ENCODE peak calls at places on chromosomes 13 and 19, in seven cellular contexts. P is DND-41, N is progenitor cell of endocrine pancreas, T is fibroblast of pulmonary artery, H is neural crest cell, I is foreskin fibroblast, B is PC-3. A is an unnamed sample.

GRCh38 chr19:13962738-13963602 is 10.7 kb downstream of the DCAF15 start:
- DNase-seq in I (peak; percentile 36), H (no peak), P (no peak), B (no peak), T (peak; percentile 47), N (no peak), A (no peak)

GRCh38 chr19:1112254-1113208 is 8.7 kb downstream of the GPX4 start:
- DNase-seq in B (no peak), H (no peak), I (no peak), N (no peak), P (no peak), T (no peak), A (no peak)

GRCh38 chr19:28466107-28467045 is 746.6 kb downstream of the UQCRFS1 start:
- DNase-seq in T (peak; percentile 60), I (peak; percentile 63), N (peak; percentile 61), H (peak; percentile 78), B (peak; percentile 19), P (peak; percentile 77), A (peak; percentile 43)

GRCh38 chr19:1141944-1142343 is 32.1 kb downstream of the SBNO2 start:
- DNase-seq in I (no peak), P (no peak), N (no peak), H (no peak), T (no peak), B (no peak), A (no peak)

GRCh38 chr13:65555973-65556372 is 1674.2 kb downstream of the PCDH9 start:
- DNase-seq in N (no peak), I (no peak), H (no peak), B (no peak), P (no peak), T (no peak), A (no peak)

GRCh38 chr13:21106089-21106488 is 44.7 kb upstream of the LATS2 start:
- DNase-seq in H (no peak), I (peak; percentile 71), B (peak; percentile 40), P (no peak), T (peak; percentile 35), N (no peak), A (no peak)

GRCh38 chr19:17687857-17688784 is at the start of gene UNC13A:
- DNase-seq in H (peak; percentile 78), B (no peak), N (peak; percentile 81), P (no peak), I (peak; percentile 73), T (peak; percentile 48), A (peak; percentile 82)

GRCh38 chr13:48730971-48731658 is 77.4 kb downstream of the CYSLTR2 start:
- DNase-seq in H (no peak), B (peak; percentile 44), N (no peak), I (peak; percentile 59), P (no peak), T (peak; percentile 83), A (no peak)

GRCh38 chr19:38070573-38070972 is 153.4 kb downstream of the DPF1 start:
- DNase-seq in H (no peak), I (peak; percentile 67), B (peak; percentile 70), T (peak; percentile 60), P (no peak), N (no peak), A (no peak)

GRCh38 chr13:44833626-44834025 is 155.6 kb downstream of the NUFIP1 start:
- DNase-seq in H (no peak), N (no peak), P (no peak), B (no peak), T (no peak), I (no peak), A (no peak)

GRCh38 chr19:45645631-45646344 is 6.6 kb upstream of the EML2 start:
- DNase-seq in T (peak; percentile 95), I (peak; percentile 91), H (peak; percentile 72), P (peak; percentile 91), B (peak; percentile 75), N (peak; percentile 44), A (peak; percentile 80)

GRCh38 chr13:98773921-98774320 is 21.4 kb upstream of the SLC15A1 start:
- DNase-seq in P (no peak), B (no peak), H (no peak), I (no peak), T (no peak), N (no peak), A (no peak)

GRCh38 chr13:105672911-105673310 is 862.6 kb downstream of the EFNB2 start:
- DNase-seq in I (no peak), T (no peak), P (no peak), B (no peak), H (no peak), N (no peak), A (no peak)
- TF ChIP-seq CTCF in I (no peak), T (no peak), P (no peak), B (no peak), H (no peak), N (no peak), A (no peak)

GRCh38 chr19:31332096-31332495 is 17.1 kb downstream of the TSHZ3 start:
- DNase-seq in P (no peak), T (no peak), I (peak; percentile 62), H (no peak), B (no peak), N (no peak), A (no peak)

GRCh38 chr19:31329819-31330218 is 19.4 kb downstream of the TSHZ3 start:
- DNase-seq in P (no peak), T (no peak), H (no peak), B (no peak), N (no peak), I (no peak), A (no peak)

GRCh38 chr19:31330761-31331160 is 18.5 kb downstream of the TSHZ3 start:
- DNase-seq in P (no peak), B (no peak), I (no peak), H (no peak), N (no peak), T (no peak), A (no peak)

GRCh38 chr19:31331536-31331935 is 17.7 kb downstream of the TSHZ3 start:
- DNase-seq in B (no peak), N (no peak), H (no peak), T (no peak), P (no peak), I (no peak), A (no peak)

DNA sequence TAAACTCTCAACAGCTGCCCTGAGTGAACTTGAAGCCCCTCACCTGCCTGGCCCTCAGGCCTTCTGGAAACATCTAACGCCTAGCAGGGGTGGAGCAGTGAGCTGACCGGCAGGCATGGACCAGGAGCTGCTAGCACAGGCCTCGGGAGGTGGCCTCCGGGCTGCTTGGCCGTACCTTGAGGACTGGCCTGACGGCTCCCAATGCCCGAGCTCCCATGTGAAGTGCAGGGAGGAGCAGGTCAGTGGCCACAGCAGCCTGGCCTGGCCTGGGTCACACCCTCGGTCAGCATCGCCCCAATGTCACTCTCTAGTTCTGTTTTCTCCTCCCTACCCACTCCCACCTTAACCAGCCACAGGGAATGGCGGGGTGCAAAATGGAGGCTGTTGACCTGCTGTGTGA is 19.0 kb downstream of the TSHZ3 start:
- DNase-seq in H (no peak), T (no peak), B (no peak), I (no peak), P (no peak), N (no peak), A (no peak)
- TF ChIP-seq CTCF in H (no peak), T (no peak), B (no peak), I (no peak), P (no peak), N (no peak), A (no peak)

GRCh38 chr19:43229315-43229714 is 23.9 kb upstream of the PSG4 start:
- DNase-seq in I (peak; percentile 10), P (no peak), N (no peak), T (peak; percentile 7), B (peak; percentile 50), H (no peak), A (no peak)
- TF ChIP-seq CTCF in I (no peak), P (no peak), N (no peak), T (no peak), B (no peak), H (no peak), A (no peak)

DNA sequence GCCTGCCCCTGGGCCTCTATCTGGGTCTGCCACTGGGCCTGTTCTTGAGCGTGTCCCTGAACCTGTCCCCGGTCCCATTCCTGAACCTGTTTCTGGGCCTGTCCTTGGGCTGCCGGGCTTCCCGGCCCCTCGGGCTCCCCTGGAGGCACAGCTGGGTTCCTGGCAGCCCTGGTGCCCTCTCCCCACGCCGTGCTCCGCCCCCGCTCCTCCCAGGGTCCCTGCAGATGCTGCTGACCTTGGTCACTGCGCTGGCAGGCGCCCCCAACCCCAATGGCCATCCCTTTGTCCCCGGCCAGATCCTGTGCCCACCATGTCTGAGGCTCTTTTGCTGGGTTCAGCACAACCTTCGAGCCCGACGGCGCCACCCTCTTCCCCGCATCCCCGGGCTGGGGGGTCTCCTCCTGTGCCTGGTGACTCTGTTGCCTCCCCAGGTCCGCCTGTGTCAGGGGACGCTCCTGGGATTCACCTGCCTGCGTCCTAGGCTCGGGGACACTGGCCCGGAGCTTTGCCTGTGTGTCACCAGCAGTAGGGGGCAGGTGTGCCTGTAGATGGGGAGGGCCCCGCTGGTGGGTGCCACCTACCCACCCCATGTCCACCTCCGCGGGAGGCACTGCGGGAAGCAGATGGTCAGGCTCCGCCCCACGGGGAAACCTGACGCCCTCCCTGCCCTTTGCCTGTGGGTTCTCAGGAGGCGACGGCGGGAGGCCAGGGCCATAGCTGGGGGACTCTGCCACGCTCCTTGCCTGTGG is 41.0 kb upstream of the GRTP1 start:
- DNase-seq in P (no peak), N (no peak), B (no peak), I (no peak), T (no peak), H (no peak), A (no peak)
- TF ChIP-seq CTCF in P (no peak), N (no peak), B (no peak), I (no peak), T (no peak), H (no peak), A (no peak)

DNA sequence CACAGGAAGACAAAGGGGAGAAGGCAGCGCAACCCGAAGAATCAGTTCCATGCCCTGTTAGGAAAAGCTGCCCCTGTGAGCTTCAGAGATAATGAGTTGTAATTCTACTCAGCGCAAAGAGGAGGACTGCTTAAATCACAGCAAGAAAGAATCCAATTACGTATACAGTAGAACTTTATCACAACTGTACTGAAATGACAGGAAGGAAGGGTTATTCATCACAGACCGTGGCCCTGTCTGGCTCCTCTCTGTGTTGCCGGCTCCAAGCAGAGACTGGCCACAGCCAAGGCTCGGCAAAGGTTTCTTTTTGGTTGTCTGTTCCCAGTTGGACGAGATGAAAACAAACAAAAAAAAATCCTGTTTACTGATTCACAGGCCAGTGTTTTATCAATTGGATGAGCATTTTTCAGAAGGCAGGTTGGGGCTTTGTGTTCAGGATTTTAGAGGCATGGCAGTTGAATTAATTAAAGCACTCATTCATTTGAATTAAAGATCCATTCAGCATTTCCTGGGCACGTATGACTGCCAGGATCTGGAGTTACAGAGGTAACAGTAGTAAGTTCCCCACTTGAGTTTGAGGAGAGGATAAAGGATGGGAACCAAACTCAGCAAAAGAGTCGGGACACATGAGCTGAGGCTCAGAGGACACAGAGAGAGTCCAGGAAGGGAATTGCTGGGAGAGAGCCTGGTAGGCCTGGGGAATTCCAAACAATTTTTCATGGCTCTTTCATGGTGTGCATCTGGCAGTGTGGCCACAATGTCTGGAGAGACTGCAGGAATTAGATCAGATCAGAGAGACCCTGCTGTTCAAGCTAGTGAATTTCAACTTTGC is 341.0 kb downstream of the DNAJC15 start:
- DNase-seq in H (no peak), I (no peak), P (no peak), B (no peak), N (no peak), T (peak; percentile 88), A (no peak)
- TF ChIP-seq CTCF in H (no peak), I (no peak), P (no peak), B (no peak), N (no peak), T (no peak), A (no peak)